ENCODE peak calls at places on chromosomes 1 and 21, in ten cellular contexts. Q, Z, T, H, F, V, S, E, M and N are unnamed samples.

GRCh38 chr1:6899621-6900020 is 114.4 kb downstream of the CAMTA1 start:
- DNase-seq in Q (no peak), Z (no peak), T (no peak), H (no peak), F (no peak), V (no peak), S (no peak), E (no peak), M (no peak), N (no peak)

GRCh38 chr1:23278717-23279116 is 61.4 kb upstream of the HTR1D start:
- DNase-seq in Q (no peak), Z (no peak), T (no peak), H (peak; percentile 68), F (no peak), V (no peak), S (no peak), E (no peak), M (no peak), N (no peak)

GRCh38 chr1:230867119-230867902 is 1.0 kb downstream of the C1orf198 start:
- DNase-seq in Q (no peak), Z (no peak), T (no peak), H (peak; percentile 44), F (no peak), V (no peak), S (no peak), E (no peak), M (no peak), N (no peak)

GRCh38 chr1:6889875-6890480 is 104.7 kb downstream of the CAMTA1 start:
- DNase-seq in Q (peak; percentile 38), Z (peak; percentile 65), T (peak; percentile 57), H (peak; percentile 55), F (no peak), V (no peak), S (peak; percentile 77), E (peak; percentile 35), M (peak; percentile 40), N (peak; percentile 51)

GRCh38 chr21:14918542-14918941 is 146.3 kb downstream of the NRIP1 start:
- DNase-seq in Q (no peak), Z (no peak), T (no peak), H (no peak), F (no peak), V (no peak), S (peak; percentile 39), E (no peak), M (no peak), N (no peak)

GRCh38 chr1:224621813-224622682 is 5.9 kb downstream of the CNIH3 start:
- DNase-seq in Q (no peak), Z (no peak), T (no peak), H (no peak), F (no peak), V (no peak), S (no peak), E (no peak), M (no peak), N (no peak)

GRCh38 chr1:6601049-6601864 is 1.4 kb downstream of the KLHL21 start:
- DNase-seq in Q (peak; percentile 75), Z (peak; percentile 94), T (peak; percentile 78), H (peak; percentile 98), F (peak; percentile 51), V (peak; percentile 88), S (peak; percentile 93), E (peak; percentile 91), M (peak; percentile 80), N (peak; percentile 39)

GRCh38 chr1:30420519-30421050 is 302.8 kb downstream of the MATN1 start:
- DNase-seq in Q (peak; percentile 9), Z (no peak), T (no peak), H (peak; percentile 59), F (peak; percentile 4), V (no peak), S (no peak), E (peak; percentile 2), M (no peak), N (no peak)

GRCh38 chr1:25676488-25676887 is 59.9 kb downstream of the MAN1C1 start:
- DNase-seq in Q (peak; percentile 39), Z (peak; percentile 54), T (no peak), H (no peak), F (no peak), V (no peak), S (peak; percentile 56), E (no peak), M (no peak), N (no peak)

GRCh38 chr1:21302747-21303715 is 12.8 kb upstream of the ECE1 start:
- DNase-seq in Q (no peak), Z (no peak), T (no peak), H (peak; percentile 58), F (no peak), V (no peak), S (peak; percentile 81), E (no peak), M (no peak), N (no peak)

GRCh38 chr1:87149166-87150065 is 179.3 kb upstream of the LMO4 start:
- DNase-seq in Q (no peak), Z (no peak), T (no peak), H (peak; percentile 39), F (peak; percentile 40), V (no peak), S (peak; percentile 43), E (no peak), M (no peak), N (no peak)

GRCh38 chr1:13754003-13754402 is 54.0 kb downstream of the PRDM2 start:
- DNase-seq in Q (no peak), Z (no peak), T (no peak), H (no peak), F (no peak), V (no peak), S (no peak), E (no peak), M (no peak), N (no peak)

GRCh38 chr21:41162111-41162510 is 5.8 kb upstream of the BACE2 start:
- DNase-seq in Q (no peak), Z (no peak), T (no peak), H (no peak), F (no peak), V (no peak), S (no peak), E (no peak), M (no peak), N (no peak)

GRCh38 chr21:25343774-25344545 is 263.3 kb downstream of the MRPL39 start:
- DNase-seq in Q (no peak), Z (no peak), T (no peak), H (no peak), F (no peak), V (no peak), S (no peak), E (no peak), M (no peak), N (no peak)

GRCh38 chr1:203628185-203628996 is 1.8 kb downstream of the ATP2B4 start:
- DNase-seq in Q (no peak), Z (peak; percentile 34), T (no peak), H (peak; percentile 65), F (peak; percentile 94), V (peak; percentile 83), S (peak; percentile 78), E (no peak), M (peak; percentile 37), N (peak; percentile 58)

GRCh38 chr1:149845416-149845815 is 54.0 kb upstream of the BOLA1 start:
- DNase-seq in Q (no peak), Z (no peak), T (no peak), H (no peak), F (peak; percentile 77), V (no peak), S (no peak), E (no peak), M (no peak), N (no peak)

GRCh38 chr21:34276711-34277425 is 86.9 kb upstream of the KCNE2 start:
- DNase-seq in Q (no peak), Z (no peak), T (no peak), H (peak; percentile 12), F (no peak), V (no peak), S (no peak), E (no peak), M (no peak), N (no peak)

GRCh38 chr1:107141491-107142369 is 891 bp downstream of the NTNG1 start:
- DNase-seq in Q (no peak), Z (peak; percentile 11), T (peak; percentile 10), H (peak; percentile 71), F (peak; percentile 38), V (peak; percentile 77), S (peak; percentile 66), E (peak; percentile 9), M (no peak), N (peak; percentile 40)

GRCh38 chr1:65512967-65513777 is 92.7 kb downstream of the LEPR start:
- DNase-seq in Q (no peak), Z (no peak), T (no peak), H (peak; percentile 17), F (no peak), V (no peak), S (no peak), E (no peak), M (no peak), N (no peak)

GRCh38 chr1:209813902-209814301 is 8.0 kb upstream of the IRF6 start:
- DNase-seq in Q (no peak), Z (no peak), T (no peak), H (no peak), F (no peak), V (no peak), S (no peak), E (no peak), M (no peak), N (no peak)

GRCh38 chr21:25867041-25867440 is 132.3 kb downstream of the GABPA start:
- DNase-seq in Q (no peak), Z (no peak), T (no peak), H (no peak), F (no peak), V (no peak), S (no peak), E (no peak), M (no peak), N (no peak)

GRCh38 chr1:181483561-181484291 is 409 bp downstream of the CACNA1E start:
- DNase-seq in Q (no peak), Z (no peak), T (no peak), H (no peak), F (peak; percentile 28), V (no peak), S (no peak), E (no peak), M (no peak), N (peak; percentile 30)
- TF ChIP-seq CTCF in Q (no peak), Z (no peak), T (no peak), H (no peak), F (no peak), V (no peak), S (no peak), E (no peak), M (no peak), N (no peak)

GRCh38 chr21:46421191-46421750 is 37.4 kb upstream of the DIP2A start:
- DNase-seq in Q (no peak), Z (no peak), T (no peak), H (no peak), F (peak; percentile 21), V (peak; percentile 59), S (no peak), E (no peak), M (no peak), N (no peak)
- TF ChIP-seq CTCF in Q (no peak), Z (no peak), T (no peak), H (no peak), F (no peak), V (no peak), S (no peak), E (no peak), M (no peak), N (no peak)

GRCh38 chr1:232487236-232487635 is 142.7 kb downstream of the SIPA1L2 start:
- DNase-seq in Q (no peak), Z (no peak), T (no peak), H (no peak), F (no peak), V (no peak), S (no peak), E (no peak), M (no peak), N (no peak)
- TF ChIP-seq CTCF in Q (no peak), Z (no peak), T (no peak), H (no peak), F (no peak), V (no peak), S (no peak), E (no peak), M (no peak), N (no peak)

GRCh38 chr1:88855986-88856385 is 35.4 kb downstream of the GTF2B start:
- DNase-seq in Q (no peak), Z (no peak), T (no peak), H (peak; percentile 21), F (no peak), V (no peak), S (peak; percentile 53), E (no peak), M (no peak), N (no peak)
- TF ChIP-seq CTCF in Q (no peak), Z (no peak), T (no peak), H (no peak), F (no peak), V (no peak), S (no peak), E (no peak), M (no peak), N (no peak)